ENCODE peak calls at places on chromosomes 7 and 10, in ten cellular contexts. D is cardiac muscle cell; Q is tibial nerve; S is CD4-positive, alpha-beta T cell; U is upper lobe of right lung; N is right atrium auricular region; E is Panc1; H is HCT116; Z is heart left ventricle; G is mammary epithelial cell. A is an unnamed sample.

GRCh38 chr7:36175872-36176271 is 22.8 kb downstream of the EEPD1 start:
- DNase-seq in N (no peak), G (no peak), D (no peak), S (no peak), U (peak; percentile 72), E (no peak), Q (no peak), H (no peak), Z (peak; percentile 65), A (no peak)

GRCh38 chr7:101160917-101161316 is 4.5 kb downstream of the VGF start:
- DNase-seq in E (no peak), G (no peak), U (no peak), S (no peak), H (no peak), Q (no peak), Z (no peak), N (no peak), D (no peak), A (no peak)

GRCh38 chr10:24701447-24701846 is 22.2 kb downstream of the ARHGAP21 start:
- DNase-seq in Z (no peak), G (no peak), E (no peak), U (no peak), D (peak; percentile 33), N (no peak), H (no peak), Q (no peak), S (no peak), A (no peak)

GRCh38 chr10:129741978-129742741 is 221.9 kb downstream of the EBF3 start:
- DNase-seq in S (no peak), E (no peak), N (no peak), U (peak; percentile 20), D (no peak), Q (no peak), G (no peak), Z (no peak), H (no peak), A (no peak)

GRCh38 chr10:43939389-43939938 is 290.8 kb upstream of the ZNF32 start:
- DNase-seq in Q (no peak), D (no peak), U (no peak), S (no peak), N (no peak), H (no peak), E (no peak), G (no peak), Z (no peak), A (no peak)

GRCh38 chr7:104836976-104837375 is 177.0 kb upstream of the KMT2E start:
- DNase-seq in S (no peak), Q (peak; percentile 8), E (no peak), Z (no peak), H (no peak), G (no peak), N (no peak), U (no peak), D (no peak), A (no peak)

GRCh38 chr10:69572159-69573055 is 815 bp downstream of the NEUROG3 start:
- DNase-seq in S (no peak), N (no peak), U (no peak), G (peak; percentile 14), Z (no peak), E (no peak), H (no peak), Q (no peak), D (no peak), A (peak; percentile 12)

GRCh38 chr10:119149723-119150122 is 15.8 kb downstream of the SFXN4 start:
- DNase-seq in N (no peak), U (no peak), G (no peak), Q (no peak), H (no peak), D (no peak), E (no peak), S (no peak), Z (no peak), A (no peak)

GRCh38 chr7:158864833-158865232 is 8.5 kb downstream of the DYNC2I1 start:
- DNase-seq in S (no peak), Z (no peak), D (no peak), N (no peak), U (no peak), Q (no peak), G (no peak), H (no peak), E (no peak), A (no peak)

GRCh38 chr7:158864507-158864820 is 8.1 kb downstream of the DYNC2I1 start:
- DNase-seq in G (no peak), H (no peak), U (no peak), N (no peak), Z (no peak), Q (no peak), D (no peak), E (no peak), S (no peak), A (no peak)

GRCh38 chr7:158863611-158864506 is 7.5 kb downstream of the DYNC2I1 start:
- DNase-seq in Z (peak; percentile 93), Q (peak; percentile 53), D (peak; percentile 75), E (no peak), N (peak; percentile 93), U (peak; percentile 90), H (peak; percentile 31), S (no peak), G (peak; percentile 70), A (peak; percentile 35)

GRCh38 chr7:158865977-158866376 is 9.6 kb downstream of the DYNC2I1 start:
- DNase-seq in G (no peak), S (no peak), D (no peak), U (no peak), Q (no peak), H (no peak), N (no peak), E (no peak), Z (no peak), A (no peak)

GRCh38 chr7:158865462-158865922 is 9.1 kb downstream of the DYNC2I1 start:
- DNase-seq in S (no peak), U (no peak), D (no peak), H (no peak), Z (no peak), N (no peak), Q (no peak), G (no peak), E (no peak), A (no peak)
- H3K27me3 ChIP-seq in S (no peaks in the 10 kb centered on the region), U (no peaks in the 10 kb centered on the region), D (no peaks in the 10 kb centered on the region), H (no peaks in the 10 kb centered on the region), Z (no peaks in the 10 kb centered on the region), N (no peaks in the 10 kb centered on the region), Q (no peaks in the 10 kb centered on the region), G (no peaks in the 10 kb centered on the region), E (no peaks in the 10 kb centered on the region), A (no peaks in the 10 kb centered on the region)

GRCh38 chr7:24703296-24703695 is 54.0 kb downstream of the GSDME start:
- DNase-seq in S (no peak), E (no peak), H (no peak), N (no peak), Z (no peak), G (peak; percentile 12), D (peak; percentile 11), U (no peak), Q (no peak), A (no peak)
- H3K27me3 ChIP-seq in S (no peaks in the 10 kb centered on the region), E (no peaks in the 10 kb centered on the region), H (no peaks in the 10 kb centered on the region), N (no peaks in the 10 kb centered on the region), Z (no peaks in the 10 kb centered on the region), G (no peaks in the 10 kb centered on the region), D (no peaks in the 10 kb centered on the region), U (no peaks in the 10 kb centered on the region), Q (no peaks in the 10 kb centered on the region), A (no peaks in the 10 kb centered on the region)

GRCh38 chr7:27424749-27425148 is 182.1 kb downstream of the EVX1 start:
- DNase-seq in Q (no peak), E (no peak), Z (no peak), G (no peak), H (no peak), N (no peak), S (no peak), D (no peak), U (no peak), A (no peak)

GRCh38 chr7:27427416-27427815 is 184.8 kb downstream of the EVX1 start:
- DNase-seq in Q (no peak), S (no peak), Z (no peak), G (no peak), N (no peak), E (no peak), U (no peak), H (no peak), D (no peak), A (no peak)

GRCh38 chr7:27423821-27424220 is 181.2 kb downstream of the EVX1 start:
- DNase-seq in U (no peak), D (no peak), H (no peak), Z (no peak), G (no peak), Q (no peak), N (no peak), E (no peak), S (no peak), A (no peak)

GRCh38 chr7:27423290-27423689 is 180.7 kb downstream of the EVX1 start:
- DNase-seq in U (no peak), G (peak; percentile 93), Z (no peak), Q (no peak), E (no peak), N (no peak), H (no peak), D (no peak), S (no peak), A (no peak)

DNA sequence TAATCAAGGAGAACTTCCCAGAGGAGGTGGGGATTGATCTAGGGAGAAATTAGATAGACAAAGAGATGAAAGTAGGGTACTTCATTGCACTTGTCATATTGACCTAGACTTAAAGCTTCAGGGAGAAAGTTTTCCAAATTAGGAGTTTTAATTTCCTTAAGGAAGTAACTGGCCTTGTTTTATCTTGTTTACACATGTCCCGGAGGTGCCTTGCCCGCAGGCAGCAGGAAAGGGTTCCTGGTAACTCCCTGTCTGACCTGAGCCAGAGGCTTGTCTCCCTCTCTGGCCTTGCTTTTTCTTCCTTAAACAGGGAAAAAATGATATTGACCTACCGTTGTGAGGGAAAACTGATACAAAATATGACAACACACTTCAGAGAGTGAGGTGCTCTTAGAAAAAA is 181.6 kb downstream of the EVX1 start:
- DNase-seq in H (no peak), E (no peak), S (no peak), U (no peak), Z (no peak), N (no peak), D (no peak), G (peak; percentile 28), Q (no peak), A (no peak)
- H3K27me3 ChIP-seq in H (no peaks in the 10 kb centered on the region), E (no peaks in the 10 kb centered on the region), S (no peaks in the 10 kb centered on the region), U (no peaks in the 10 kb centered on the region), Z (no peaks in the 10 kb centered on the region), N (no peaks in the 10 kb centered on the region), D (no peaks in the 10 kb centered on the region), G (no peaks in the 10 kb centered on the region), Q (no peaks in the 10 kb centered on the region), A (no peaks in the 10 kb centered on the region)

GRCh38 chr10:22320591-22321155 is at the start of gene BMI1:
- DNase-seq in G (peak; percentile 28), U (peak; percentile 87), E (no peak), Q (peak; percentile 76), D (peak; percentile 89), N (peak; percentile 87), S (peak; percentile 58), Z (peak; percentile 86), H (no peak), A (peak; percentile 72)

GRCh38 chr10:22321831-22322662 is 1.1 kb downstream of the BMI1 start:
- DNase-seq in D (peak; percentile 32), Z (peak; percentile 52), H (no peak), U (peak; percentile 74), Q (no peak), N (no peak), E (no peak), S (no peak), G (peak; percentile 23), A (peak; percentile 50)

GRCh38 chr10:22319559-22320558 is 1.0 kb upstream of the BMI1 start:
- DNase-seq in Q (no peak), N (no peak), D (no peak), H (no peak), Z (no peak), U (no peak), G (no peak), S (no peak), E (no peak), A (no peak)

GRCh38 chr10:22322663-22323160 is 1.8 kb downstream of the BMI1 start:
- DNase-seq in D (no peak), H (no peak), S (no peak), N (no peak), G (no peak), E (no peak), Z (no peak), U (no peak), Q (no peak), A (no peak)

GRCh38 chr10:22321156-22321711 is 335 bp downstream of the BMI1 start:
- DNase-seq in Z (peak; percentile 70), U (peak; percentile 87), H (no peak), D (peak; percentile 88), Q (peak; percentile 42), S (peak; percentile 50), E (no peak), G (peak; percentile 73), N (peak; percentile 64), A (peak; percentile 77)
- H3K27me3 ChIP-seq in Z (no peaks in the 10 kb centered on the region), U (peaks cover 6% of the 10 kb centered on the region), H (peaks cover 25% of the 10 kb centered on the region), D (peaks cover 66% of the 10 kb centered on the region), Q (no peaks in the 10 kb centered on the region), S (peaks cover 27% of the 10 kb centered on the region), E (no peaks in the 10 kb centered on the region), G (peaks cover 12% of the 10 kb centered on the region), N (peaks cover 4% of the 10 kb centered on the region), A (no peaks in the 10 kb centered on the region)